ENCODE peak calls at places on chromosomes 13 and 19, in seven cellular contexts. P, G, T, B, H, C and I are unnamed samples. For H3K36me3, the result is how much of the 10 kb centered on the place peaks cover.

GRCh38 chr13:29362849-29363604 is 232.5 kb downstream of the SLC7A1 start:
- DNase-seq in P (no peak), G (peak), T (peak), B (peak), H (no peak), C (peak), I (peak)

GRCh38 chr13:62537593-62537992 is 1121.9 kb upstream of the PCDH20 start:
- DNase-seq in P (no peak), G (no peak), T (no peak), B (no peak), H (no peak), C (no peak), I (no peak)

GRCh38 chr19:1243768-1244692 is 2.5 kb downstream of the ATP5F1D start:
- DNase-seq in P (peak), G (peak), T (peak), B (peak), H (peak), C (peak), I (peak)

GRCh38 chr19:769610-770009 is 18.7 kb downstream of the MISP start:
- DNase-seq in P (no peak), G (no peak), T (no peak), B (no peak), H (no peak), C (no peak), I (no peak)

GRCh38 chr19:40322271-40322610 is 26.0 kb downstream of the C19orf47 start:
- DNase-seq in P (no peak), G (no peak), T (no peak), B (no peak), H (no peak), C (no peak), I (no peak)

GRCh38 chr19:28076628-28077027 is 1136.3 kb downstream of the UQCRFS1 start:
- DNase-seq in P (no peak), G (no peak), T (no peak), B (no peak), H (no peak), C (no peak), I (no peak)

GRCh38 chr13:91078093-91078679 is 269.3 kb upstream of the MIR17HG start:
- DNase-seq in P (no peak), G (no peak), T (peak), B (no peak), H (no peak), C (no peak), I (no peak)

GRCh38 chr13:50934735-50935419 is 25.3 kb downstream of the RNASEH2B start:
- DNase-seq in P (no peak), G (no peak), T (no peak), B (no peak), H (no peak), C (no peak), I (no peak)

GRCh38 chr13:44299142-44299541 is 74.5 kb upstream of the SERP2 start:
- DNase-seq in P (no peak), G (no peak), T (no peak), B (no peak), H (no peak), C (no peak), I (no peak)

GRCh38 chr19:16849168-16849567 is 20.0 kb downstream of the SIN3B start:
- DNase-seq in P (no peak), G (no peak), T (no peak), B (peak), H (no peak), C (no peak), I (no peak)

GRCh38 chr13:98511435-98511834 is 65.5 kb downstream of the STK24 start:
- DNase-seq in P (no peak), G (no peak), T (no peak), B (no peak), H (no peak), C (peak), I (no peak)

GRCh38 chr19:15244808-15245207 is 12.6 kb upstream of the EPHX3 start:
- DNase-seq in P (no peak), G (no peak), T (no peak), B (no peak), H (no peak), C (no peak), I (no peak)
- H3K36me3 ChIP-seq in P (half or more), G (half or more), T (under half), B (under half), H (half or more), C (half or more), I (half or more)

DNA sequence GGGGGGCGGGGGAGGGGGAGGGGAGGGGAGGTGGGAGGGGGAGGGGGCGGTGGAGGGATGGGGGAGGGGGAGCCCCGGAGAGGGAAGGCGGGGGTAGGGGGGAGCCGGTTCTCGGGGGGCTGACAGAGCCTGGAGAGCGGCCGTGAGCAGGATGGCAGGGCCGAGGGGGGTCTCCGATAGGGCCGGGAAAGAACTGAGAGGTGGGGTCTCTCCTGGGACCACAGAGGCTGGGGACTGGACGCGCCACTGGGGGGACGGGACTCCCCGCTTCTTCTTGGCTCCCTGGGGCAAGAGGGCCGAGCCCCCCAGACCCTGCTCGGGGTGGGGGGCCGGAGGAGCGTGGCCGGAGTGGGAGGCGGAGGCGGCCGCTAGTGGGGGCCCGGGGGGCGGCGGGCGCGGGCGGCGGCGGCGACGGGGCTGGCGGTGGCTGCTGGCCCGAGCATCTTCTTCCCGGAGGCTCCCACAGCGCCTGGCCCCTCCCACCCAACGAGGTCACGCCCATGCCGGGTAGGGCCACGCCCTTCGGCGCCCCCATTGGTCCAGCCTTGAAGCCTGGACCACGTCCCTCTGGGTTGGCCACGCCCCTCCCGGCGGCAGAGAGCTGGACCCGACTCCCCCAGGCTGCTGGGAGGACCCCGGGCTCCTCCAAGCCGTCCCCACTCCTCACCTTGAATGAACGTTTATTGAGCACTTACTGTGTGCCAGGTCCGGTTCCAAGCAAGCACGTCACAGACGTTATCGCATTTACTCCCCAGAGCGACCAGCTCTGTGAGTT is at the start of gene NOVA2:
- DNase-seq in P (peak), G (peak), T (no peak), B (peak), H (peak), C (no peak), I (peak)
- H3K4me3 ChIP-seq in P (peak), G (peak), T (no peak), B (peak), H (peak), C (no peak), I (no peak)

GRCh38 chr13:46675016-46675415 is 121.9 kb downstream of the ESD start:
- DNase-seq in P (no peak), G (no peak), T (no peak), B (no peak), H (no peak), C (no peak), I (no peak)
- H3K27ac ChIP-seq in P (no peak), G (peak), T (no peak), B (peak), H (no peak), C (no peak), I (no peak)

GRCh38 chr19:18160792-18161690 is 8.1 kb downstream of the PIK3R2 start:
- DNase-seq in P (peak), G (peak), T (peak), B (peak), H (peak), C (peak), I (peak)
- H3K36me3 ChIP-seq in P (under half), G (under half), T (under half), B (under half), H (under half), C (under half), I (under half)

GRCh38 chr13:26743971-26744370 is 16.6 kb downstream of the GPR12 start:
- DNase-seq in P (no peak), G (no peak), T (no peak), B (no peak), H (no peak), C (no peak), I (no peak)

DNA sequence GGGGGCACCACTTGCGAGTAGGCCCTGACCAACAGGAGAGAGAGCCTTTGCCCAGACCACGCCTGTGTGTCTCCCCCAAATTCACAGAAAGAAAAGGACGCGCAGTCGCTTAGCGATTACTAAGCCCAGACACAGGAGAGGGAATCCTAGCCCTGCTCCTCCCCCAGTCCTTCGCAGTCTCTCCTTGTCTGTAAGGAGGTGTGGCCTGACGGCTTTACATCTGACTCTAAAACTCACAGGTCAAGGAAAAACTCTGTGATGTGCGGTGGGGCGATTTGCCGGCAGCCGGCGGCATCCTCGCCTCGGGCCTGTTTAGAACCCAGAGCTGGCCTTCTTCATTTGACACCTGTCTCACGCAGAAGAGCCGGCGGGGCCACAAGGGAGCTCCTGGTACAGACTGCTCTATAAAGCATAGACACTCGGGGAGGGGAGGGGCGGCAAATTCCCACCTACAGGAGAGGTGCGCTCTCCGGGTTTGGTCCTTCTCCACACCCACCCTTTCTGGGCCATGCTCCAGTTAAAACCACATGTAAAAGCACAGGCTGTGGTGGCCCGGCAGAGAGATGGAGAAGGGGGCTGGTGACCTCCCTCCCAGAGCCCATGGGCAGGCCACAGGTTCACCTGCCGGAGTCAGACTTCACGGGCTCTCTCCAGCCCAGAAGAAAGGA is 17.8 kb downstream of the GPR12 start:
- DNase-seq in P (no peak), G (no peak), T (no peak), B (no peak), H (no peak), C (no peak), I (no peak)
- H3K4me3 ChIP-seq in P (no peak), G (no peak), T (no peak), B (no peak), H (no peak), C (no peak), I (no peak)

GRCh38 chr19:49422407-49423277 is 599 bp downstream of the PTH2 start:
- DNase-seq in P (no peak), G (no peak), T (peak), B (no peak), H (no peak), C (no peak), I (peak)
- H3K27ac ChIP-seq in P (no peak), G (no peak), T (no peak), B (no peak), H (no peak), C (no peak), I (no peak)

DNA sequence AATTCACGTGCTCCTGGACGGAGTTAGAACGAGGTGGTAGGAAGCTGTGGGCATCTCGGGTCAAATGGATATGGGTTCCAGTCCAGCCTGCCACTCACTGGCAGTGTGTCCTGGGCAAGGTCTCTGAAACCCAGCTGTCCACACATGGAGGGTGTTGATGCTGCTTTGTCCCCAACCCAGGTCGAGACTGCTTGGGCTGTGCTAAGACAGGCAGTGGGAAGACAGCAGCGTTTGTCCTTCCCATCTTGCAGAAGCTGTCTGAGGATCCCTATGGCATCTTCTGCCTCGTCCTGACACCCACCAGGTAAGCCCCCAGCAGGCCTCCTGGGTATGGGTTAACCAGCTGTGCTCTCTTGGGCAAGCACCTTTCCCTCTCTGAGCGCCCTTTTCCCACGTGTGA is 885 bp downstream of the DDX49 start:
- DNase-seq in P (no peak), G (no peak), T (no peak), B (no peak), H (no peak), C (no peak), I (no peak)
- H3K36me3 ChIP-seq in P (under half), G (under half), T (under half), B (under half), H (under half), C (under half), I (under half)

GRCh38 chr19:13002389-13002898 is 7.2 kb downstream of the NFIX start:
- DNase-seq in P (peak), G (peak), T (no peak), B (no peak), H (peak), C (no peak), I (no peak)

GRCh38 chr19:12997967-12998940 is 3.0 kb downstream of the NFIX start:
- DNase-seq in P (no peak), G (no peak), T (no peak), B (no peak), H (no peak), C (no peak), I (no peak)

GRCh38 chr19:13002970-13003540 is 7.8 kb downstream of the NFIX start:
- DNase-seq in P (no peak), G (no peak), T (no peak), B (no peak), H (no peak), C (no peak), I (no peak)

GRCh38 chr19:13001502-13002388 is 6.5 kb downstream of the NFIX start:
- DNase-seq in P (no peak), G (peak), T (no peak), B (peak), H (peak), C (no peak), I (no peak)

GRCh38 chr19:13001166-13001501 is 5.9 kb downstream of the NFIX start:
- DNase-seq in P (no peak), G (no peak), T (no peak), B (no peak), H (no peak), C (no peak), I (no peak)
- H3K4me3 ChIP-seq in P (peak), G (peak), T (no peak), B (no peak), H (no peak), C (no peak), I (no peak)

GRCh38 chr13:92735909-92736308 is 490.7 kb upstream of the GPC6 start:
- DNase-seq in P (no peak), G (no peak), T (no peak), B (no peak), H (no peak), C (no peak), I (no peak)
- H3K27ac ChIP-seq in P (no peak), G (no peak), T (no peak), B (no peak), H (no peak), C (no peak), I (no peak)

GRCh38 chr19:34323433-34324204 is 41.4 kb upstream of the GPI start:
- DNase-seq in P (no peak), G (no peak), T (no peak), B (no peak), H (no peak), C (no peak), I (no peak)
- H3K36me3 ChIP-seq in P (half or more), G (under half), T (under half), B (under half), H (half or more), C (half or more), I (under half)